ENCODE peak calls at places on chromosome 1, in eight cellular contexts. K is glutamatergic neuron; J is activated CD8-positive, alpha-beta memory T cell treated with anti-CD3 and anti-CD28 coated beads, Interleukin-2, amount 50 U/mL, for 48 hours; I is stimulated activated naive CD8-positive, alpha-beta T cell treated with anti-CD3 and anti-CD28 coated beads, Interleukin-15, Interleukin-2, amounts not matched to agents 100 U/mL and 50 U/mL, for 24 hours; W is tibial artery; Q is CD8-positive, alpha-beta T cell; D is DMS 273 treated with DMSO at 0.1 percent for 48 hours; S is breast epithelium. M is an unnamed sample.

GRCh38 chr1:205456383-205456867 is 580 bp upstream of the BLACAT1 start:
- DNase-seq in Q (no peak), J (no peak), W (no peak), K (peak), I (no peak), D (no peak), S (no peak), M (no peak)

GRCh38 chr1:37042506-37042905 is 8.2 kb upstream of the GRIK3 start:
- DNase-seq in K (no peak), I (no peak), Q (no peak), W (no peak), D (no peak), S (no peak), J (no peak), M (no peak)

GRCh38 chr1:68511254-68511653 is 14.4 kb upstream of the DEPDC1 start:
- DNase-seq in Q (no peak), I (no peak), S (no peak), K (no peak), W (no peak), D (no peak), J (no peak), M (no peak)

GRCh38 chr1:203666621-203667020 is 40.0 kb downstream of the ATP2B4 start:
- DNase-seq in S (no peak), W (no peak), K (no peak), I (no peak), D (no peak), J (no peak), Q (no peak), M (no peak)

GRCh38 chr1:215358356-215358755 is 208.7 kb upstream of the KCTD3 start:
- DNase-seq in Q (no peak), J (no peak), D (no peak), W (no peak), S (no peak), I (no peak), K (no peak), M (no peak)

GRCh38 chr1:69976896-69977295 is 228.5 kb downstream of the LRRC40 start:
- DNase-seq in K (no peak), D (no peak), Q (no peak), W (no peak), S (no peak), J (no peak), I (no peak), M (peak)

GRCh38 chr1:170521818-170522217 is 10.1 kb upstream of the GORAB start:
- DNase-seq in I (no peak), Q (no peak), J (no peak), D (no peak), S (no peak), W (no peak), K (no peak), M (no peak)

GRCh38 chr1:201016943-201017827 is 6.3 kb downstream of the KIF21B start:
- DNase-seq in Q (no peak), S (no peak), D (peak), K (peak), I (peak), W (no peak), J (no peak), M (no peak)

GRCh38 chr1:209565759-209566678 is 17.5 kb upstream of the CAMK1G start:
- DNase-seq in D (peak), Q (peak), K (peak), I (peak), J (peak), S (peak), W (peak), M (peak)

GRCh38 chr1:172885976-172886375 is 164.8 kb downstream of the TNFSF18 start:
- DNase-seq in S (no peak), J (no peak), W (no peak), I (no peak), D (no peak), K (no peak), Q (no peak), M (peak)

GRCh38 chr1:78728359-78728758 is 78.7 kb downstream of the IFI44 start:
- DNase-seq in S (no peak), D (no peak), J (no peak), K (no peak), Q (no peak), I (no peak), W (no peak), M (no peak)

GRCh38 chr1:27940297-27940696 is 5.5 kb downstream of the SMPDL3B start:
- DNase-seq in K (peak), S (no peak), J (peak), W (peak), Q (peak), D (no peak), I (peak), M (no peak)

GRCh38 chr1:244680667-244681066 is 27.7 kb downstream of the DESI2 start:
- DNase-seq in S (no peak), K (no peak), D (no peak), J (no peak), Q (no peak), I (no peak), W (peak), M (no peak)

GRCh38 chr1:61237659-61238370 is 155.5 kb downstream of the NFIA start:
- DNase-seq in K (no peak), D (no peak), J (no peak), S (no peak), Q (no peak), W (no peak), I (no peak), M (no peak)

GRCh38 chr1:206041640-206042039 is 11.3 kb upstream of the RHEX start:
- DNase-seq in S (no peak), Q (no peak), D (no peak), K (no peak), J (no peak), W (no peak), I (no peak), M (no peak)

GRCh38 chr1:28577738-28578536 is 14.1 kb upstream of the RAB42 start:
- DNase-seq in Q (no peak), K (no peak), W (no peak), D (no peak), S (no peak), I (peak), J (peak), M (no peak)

GRCh38 chr1:220818421-220819173 is 31.9 kb downstream of the MTARC1 start:
- DNase-seq in S (no peak), J (no peak), D (no peak), W (peak), I (no peak), Q (no peak), K (no peak), M (peak)

GRCh38 chr1:53365405-53366063 is 37.7 kb upstream of the LRP8 start:
- DNase-seq in I (no peak), W (peak), K (peak), S (no peak), Q (no peak), D (no peak), J (peak), M (no peak)

GRCh38 chr1:161720341-161720887 is 930 bp upstream of the FCRLB start:
- DNase-seq in I (no peak), D (no peak), J (no peak), K (no peak), Q (no peak), W (no peak), S (no peak), M (no peak)

GRCh38 chr1:31663622-31664452 is 19.2 kb upstream of the PEF1 start:
- DNase-seq in W (peak), K (peak), S (peak), I (peak), Q (peak), J (peak), D (no peak), M (peak)

GRCh38 chr1:71087060-71087459 is 6.2 kb upstream of the ZRANB2 start:
- DNase-seq in D (no peak), W (no peak), I (no peak), K (no peak), J (no peak), Q (no peak), S (no peak), M (no peak)

GRCh38 chr1:40040511-40041465 is at the start of gene CAP1:
- DNase-seq in S (peak), J (peak), K (peak), Q (peak), D (peak), I (peak), W (peak), M (peak)